ENCODE peak calls at places on chromosomes 1 and 21, in four cellular contexts. One of them, this sample, is unnamed. For H3K9me3 and H3K36me3, the result is how much of the 10 kb centered on the place peaks cover.

GRCh38 chr21:46182548-46183336 is 1.5 kb downstream of the SPATC1L start:
- DNase-seq in psoas muscle: peak
- DNase-seq in keratinocyte: no peak
- DNase-seq in thyroid gland: no peak
- DNase-seq in this sample: no peak

GRCh38 chr1:51666463-51666862 is 49.6 kb downstream of the OSBPL9 start:
- DNase-seq in psoas muscle: no peak
- DNase-seq in thyroid gland: no peak
- DNase-seq in keratinocyte: no peak
- DNase-seq in this sample: no peak

GRCh38 chr1:95832370-95832769 is 598.4 kb downstream of the RWDD3 start:
- DNase-seq in keratinocyte: no peak
- DNase-seq in thyroid gland: no peak
- DNase-seq in psoas muscle: no peak
- DNase-seq in this sample: no peak

GRCh38 chr1:242146640-242147039 is 147.7 kb upstream of the MAP1LC3C start:
- DNase-seq in keratinocyte: no peak
- DNase-seq in psoas muscle: no peak
- DNase-seq in thyroid gland: no peak
- DNase-seq in this sample: no peak

GRCh38 chr1:213982814-213983588 is 4.8 kb upstream of the PROX1 start:
- DNase-seq in keratinocyte: no peak
- DNase-seq in thyroid gland: peak
- DNase-seq in psoas muscle: no peak
- DNase-seq in this sample: peak

GRCh38 chr1:153532161-153532560 is 3.6 kb downstream of the S100A6 start:
- DNase-seq in thyroid gland: no peak
- DNase-seq in keratinocyte: no peak
- DNase-seq in psoas muscle: no peak
- DNase-seq in this sample: peak

GRCh38 chr21:35561076-35561475 is 499.2 kb downstream of the SETD4 start:
- DNase-seq in thyroid gland: no peak
- DNase-seq in keratinocyte: no peak
- DNase-seq in psoas muscle: no peak
- DNase-seq in this sample: no peak

GRCh38 chr1:27934818-27935549 is at the start of gene SMPDL3B:
- DNase-seq in keratinocyte: no peak
- DNase-seq in psoas muscle: no peak
- DNase-seq in thyroid gland: peak
- DNase-seq in this sample: peak

DNA sequence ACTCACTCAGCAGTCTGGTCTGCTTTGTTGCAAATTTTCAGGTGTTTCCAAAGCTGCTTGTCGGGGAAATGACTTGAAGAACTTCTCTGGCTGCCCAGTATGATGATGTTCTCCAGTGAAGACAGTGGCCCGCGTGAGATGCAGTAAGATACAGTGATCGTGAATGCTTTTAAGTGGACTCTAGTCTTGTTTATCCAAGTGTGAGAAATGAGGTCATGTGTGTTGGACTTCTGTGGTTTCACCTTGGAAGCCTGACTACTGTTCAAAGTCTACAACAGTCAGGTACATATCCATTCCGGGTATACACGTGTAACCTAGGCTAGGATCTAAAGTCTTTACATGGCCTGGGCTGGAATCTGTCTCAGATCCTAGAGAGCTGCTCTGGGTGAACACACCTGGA is 29.1 kb downstream of the ZNF695 start:
- DNase-seq in keratinocyte: no peak
- DNase-seq in psoas muscle: no peak
- DNase-seq in thyroid gland: no peak
- DNase-seq in this sample: no peak
- H3K9me3 ChIP-seq in keratinocyte: under half
- H3K9me3 ChIP-seq in psoas muscle: under half
- H3K9me3 ChIP-seq in thyroid gland: under half
- H3K9me3 ChIP-seq in this sample: under half

GRCh38 chr1:6271554-6271953 is 10.7 kb upstream of the GPR153 start:
- DNase-seq in keratinocyte: no peak
- DNase-seq in thyroid gland: no peak
- DNase-seq in psoas muscle: no peak
- DNase-seq in this sample: no peak

GRCh38 chr1:6271001-6271400 is 10.1 kb upstream of the GPR153 start:
- DNase-seq in keratinocyte: no peak
- DNase-seq in psoas muscle: no peak
- DNase-seq in thyroid gland: no peak
- DNase-seq in this sample: no peak

GRCh38 chr1:6269271-6269996 is 8.5 kb upstream of the GPR153 start:
- DNase-seq in psoas muscle: no peak
- DNase-seq in keratinocyte: no peak
- DNase-seq in thyroid gland: no peak
- DNase-seq in this sample: no peak

GRCh38 chr1:6270432-6270831 is 9.5 kb upstream of the GPR153 start:
- DNase-seq in keratinocyte: no peak
- DNase-seq in thyroid gland: no peak
- DNase-seq in psoas muscle: no peak
- DNase-seq in this sample: no peak

DNA sequence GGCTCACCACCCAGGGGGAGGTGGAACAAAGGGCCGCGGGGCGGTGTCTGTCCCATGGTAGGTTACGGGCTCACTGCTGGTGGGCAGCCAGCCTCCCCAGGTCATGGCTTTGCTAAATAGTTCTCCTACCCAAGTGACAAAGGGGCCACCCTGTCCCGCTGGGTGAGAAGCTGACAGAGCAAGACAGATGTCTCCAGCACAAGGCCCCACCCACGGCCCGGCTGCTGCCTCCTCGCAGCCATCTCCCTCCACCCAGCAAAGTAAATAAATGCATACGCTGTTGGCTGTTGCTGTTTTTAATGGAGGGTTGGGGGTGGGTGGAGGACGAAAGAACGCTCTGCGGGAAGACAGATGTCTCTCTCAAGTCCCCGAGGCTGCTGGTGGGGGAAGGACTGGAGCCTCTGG is 9.1 kb upstream of the GPR153 start:
- DNase-seq in psoas muscle: no peak
- DNase-seq in thyroid gland: no peak
- DNase-seq in keratinocyte: no peak
- DNase-seq in this sample: peak
- H3K27ac ChIP-seq in psoas muscle: no peak
- H3K27ac ChIP-seq in thyroid gland: no peak
- H3K27ac ChIP-seq in keratinocyte: no peak
- H3K27ac ChIP-seq in this sample: peak

GRCh38 chr21:25584833-25585232 is 22.4 kb downstream of the MRPL39 start:
- DNase-seq in thyroid gland: no peak
- DNase-seq in keratinocyte: no peak
- DNase-seq in psoas muscle: no peak
- DNase-seq in this sample: no peak

GRCh38 chr21:25583370-25584133 is 23.7 kb downstream of the MRPL39 start:
- DNase-seq in psoas muscle: no peak
- DNase-seq in thyroid gland: no peak
- DNase-seq in keratinocyte: no peak
- DNase-seq in this sample: no peak

GRCh38 chr21:25589905-25590304 is 17.4 kb downstream of the MRPL39 start:
- DNase-seq in thyroid gland: no peak
- DNase-seq in keratinocyte: no peak
- DNase-seq in psoas muscle: no peak
- DNase-seq in this sample: no peak

GRCh38 chr21:25582888-25583287 is 24.4 kb downstream of the MRPL39 start:
- DNase-seq in psoas muscle: no peak
- DNase-seq in keratinocyte: no peak
- DNase-seq in thyroid gland: no peak
- DNase-seq in this sample: no peak

GRCh38 chr21:25586242-25586805 is 21.0 kb downstream of the MRPL39 start:
- DNase-seq in keratinocyte: no peak
- DNase-seq in thyroid gland: no peak
- DNase-seq in psoas muscle: no peak
- DNase-seq in this sample: no peak
- H3K36me3 ChIP-seq in keratinocyte: under half
- H3K36me3 ChIP-seq in thyroid gland: under half
- H3K36me3 ChIP-seq in psoas muscle: under half
- H3K36me3 ChIP-seq in this sample: under half

GRCh38 chr1:83631836-83632235 is 367.1 kb downstream of the TTLL7 start:
- DNase-seq in thyroid gland: no peak
- DNase-seq in psoas muscle: no peak
- DNase-seq in keratinocyte: no peak
- DNase-seq in this sample: no peak

GRCh38 chr1:83627045-83627444 is 371.9 kb downstream of the TTLL7 start:
- DNase-seq in thyroid gland: no peak
- DNase-seq in psoas muscle: no peak
- DNase-seq in keratinocyte: no peak
- DNase-seq in this sample: no peak

DNA sequence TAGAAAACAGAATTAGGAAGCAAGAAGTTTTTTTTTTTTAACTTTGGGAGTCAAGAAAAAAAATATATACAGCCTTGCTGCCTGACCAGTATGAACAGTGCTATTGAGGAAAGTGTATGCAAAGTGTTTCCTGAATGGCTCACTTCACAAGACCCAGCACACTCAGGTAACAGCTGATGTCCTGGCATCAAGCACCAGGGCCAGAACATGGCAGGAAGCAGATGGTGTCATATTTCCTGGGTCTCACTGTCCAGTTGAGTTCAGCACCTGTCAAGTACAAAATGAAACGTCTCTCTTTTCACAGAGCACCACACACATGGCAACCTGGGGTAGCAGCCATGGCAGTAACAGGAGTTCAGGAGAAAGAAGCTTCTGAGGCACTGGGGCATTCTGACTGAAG is 372.3 kb downstream of the TTLL7 start:
- DNase-seq in thyroid gland: peak
- DNase-seq in keratinocyte: no peak
- DNase-seq in psoas muscle: no peak
- DNase-seq in this sample: no peak
- H3K9me3 ChIP-seq in thyroid gland: under half
- H3K9me3 ChIP-seq in keratinocyte: under half
- H3K9me3 ChIP-seq in psoas muscle: under half
- H3K9me3 ChIP-seq in this sample: under half

GRCh38 chr1:221720545-221720944 is 21.3 kb downstream of the DUSP10 start:
- DNase-seq in thyroid gland: no peak
- DNase-seq in keratinocyte: no peak
- DNase-seq in psoas muscle: no peak
- DNase-seq in this sample: no peak

GRCh38 chr1:221718391-221719277 is 23.3 kb downstream of the DUSP10 start:
- DNase-seq in thyroid gland: no peak
- DNase-seq in psoas muscle: no peak
- DNase-seq in keratinocyte: no peak
- DNase-seq in this sample: peak

GRCh38 chr1:221719278-221719597 is 22.7 kb downstream of the DUSP10 start:
- DNase-seq in thyroid gland: no peak
- DNase-seq in keratinocyte: no peak
- DNase-seq in psoas muscle: no peak
- DNase-seq in this sample: no peak

GRCh38 chr1:221722254-221723017 is 19.5 kb downstream of the DUSP10 start:
- DNase-seq in psoas muscle: no peak
- DNase-seq in keratinocyte: no peak
- DNase-seq in thyroid gland: no peak
- DNase-seq in this sample: no peak

GRCh38 chr1:221719987-221720386 is 21.9 kb downstream of the DUSP10 start:
- DNase-seq in thyroid gland: no peak
- DNase-seq in keratinocyte: no peak
- DNase-seq in psoas muscle: no peak
- DNase-seq in this sample: no peak
- H3K27ac ChIP-seq in thyroid gland: no peak
- H3K27ac ChIP-seq in keratinocyte: no peak
- H3K27ac ChIP-seq in psoas muscle: no peak
- H3K27ac ChIP-seq in this sample: no peak

GRCh38 chr1:187110351-187110750 is 281.6 kb downstream of the PLA2G4A start:
- DNase-seq in psoas muscle: no peak
- DNase-seq in keratinocyte: no peak
- DNase-seq in thyroid gland: no peak
- DNase-seq in this sample: no peak
- H3K36me3 ChIP-seq in psoas muscle: under half
- H3K36me3 ChIP-seq in keratinocyte: under half
- H3K36me3 ChIP-seq in thyroid gland: under half
- H3K36me3 ChIP-seq in this sample: under half

GRCh38 chr1:4090976-4091660 is 191.0 kb upstream of the C1orf174 start:
- DNase-seq in keratinocyte: no peak
- DNase-seq in thyroid gland: no peak
- DNase-seq in psoas muscle: no peak
- DNase-seq in this sample: no peak

GRCh38 chr1:4093856-4094565 is 193.9 kb upstream of the C1orf174 start:
- DNase-seq in psoas muscle: no peak
- DNase-seq in thyroid gland: no peak
- DNase-seq in keratinocyte: no peak
- DNase-seq in this sample: no peak

GRCh38 chr1:4089421-4090175 is 189.5 kb upstream of the C1orf174 start:
- DNase-seq in psoas muscle: no peak
- DNase-seq in thyroid gland: no peak
- DNase-seq in keratinocyte: no peak
- DNase-seq in this sample: no peak

GRCh38 chr1:4090556-4090955 is 190.5 kb upstream of the C1orf174 start:
- DNase-seq in keratinocyte: no peak
- DNase-seq in psoas muscle: no peak
- DNase-seq in thyroid gland: no peak
- DNase-seq in this sample: no peak

DNA sequence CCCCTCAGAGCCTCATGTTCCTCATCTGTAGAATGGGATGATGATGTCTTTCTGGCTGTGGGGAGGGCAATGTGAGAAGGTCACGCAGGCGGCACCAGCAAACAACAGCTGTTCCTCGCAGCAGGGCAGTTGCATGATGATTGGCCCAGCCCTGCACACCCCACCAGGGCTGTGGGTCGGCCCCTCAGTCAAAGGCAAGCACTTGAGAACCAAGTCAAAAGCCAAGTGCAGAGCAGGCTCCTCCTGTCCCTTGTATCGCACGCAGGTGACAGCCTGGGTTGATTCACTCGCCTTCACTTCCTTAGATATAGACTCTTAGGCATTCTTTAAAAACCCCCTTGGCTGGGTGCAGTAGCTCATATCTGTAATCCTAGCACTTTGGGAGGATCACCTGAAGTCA is 191.9 kb upstream of the C1orf174 start:
- DNase-seq in psoas muscle: no peak
- DNase-seq in thyroid gland: no peak
- DNase-seq in keratinocyte: no peak
- DNase-seq in this sample: no peak
- H3K9me3 ChIP-seq in psoas muscle: under half
- H3K9me3 ChIP-seq in thyroid gland: under half
- H3K9me3 ChIP-seq in keratinocyte: under half
- H3K9me3 ChIP-seq in this sample: under half